ENCODE peak calls at places on chromosomes 4 and X, in four cellular contexts. One of them, this sample, is unnamed.

GRCh38 chr4:40055379-40055872 is 1.2 kb upstream of the N4BP2 start:
- DNase-seq in fibroblast of lung: no peak
- DNase-seq in SK-N-SH: no peak
- DNase-seq in MM.1S: no peak
- DNase-seq in this sample: no peak

GRCh38 chrX:131802836-131803626 is 220.1 kb upstream of the STK26 start:
- DNase-seq in MM.1S: peak
- DNase-seq in SK-N-SH: peak
- DNase-seq in fibroblast of lung: no peak
- DNase-seq in this sample: peak

GRCh38 chr4:120659626-120660170 is 262.8 kb downstream of the PRDM5 start:
- DNase-seq in MM.1S: no peak
- DNase-seq in fibroblast of lung: no peak
- DNase-seq in SK-N-SH: peak
- DNase-seq in this sample: no peak

GRCh38 chr4:110305455-110305854 is 107.0 kb upstream of the ELOVL6 start:
- DNase-seq in MM.1S: no peak
- DNase-seq in fibroblast of lung: no peak
- DNase-seq in SK-N-SH: peak
- DNase-seq in this sample: no peak

GRCh38 chr4:74453037-74453635 is 8.2 kb downstream of the AREG start:
- DNase-seq in MM.1S: no peak
- DNase-seq in fibroblast of lung: no peak
- DNase-seq in SK-N-SH: no peak
- DNase-seq in this sample: no peak

GRCh38 chr4:65831828-65832227 is 161.5 kb upstream of the EPHA5 start:
- DNase-seq in MM.1S: no peak
- DNase-seq in SK-N-SH: no peak
- DNase-seq in fibroblast of lung: no peak
- DNase-seq in this sample: no peak

GRCh38 chr4:116358633-116359222 is 726.6 kb downstream of the TRAM1L1 start:
- DNase-seq in fibroblast of lung: peak
- DNase-seq in MM.1S: peak
- DNase-seq in SK-N-SH: peak
- DNase-seq in this sample: peak

GRCh38 chrX:150506486-150506885 is 61.9 kb upstream of the MTM1 start:
- DNase-seq in MM.1S: no peak
- DNase-seq in SK-N-SH: no peak
- DNase-seq in fibroblast of lung: no peak
- DNase-seq in this sample: peak

GRCh38 chrX:144738246-144738645 is 509.1 kb upstream of the SPANXN1 start:
- DNase-seq in fibroblast of lung: no peak
- DNase-seq in MM.1S: no peak
- DNase-seq in SK-N-SH: no peak
- DNase-seq in this sample: no peak

GRCh38 chr4:48081196-48081595 is 52.9 kb downstream of the TXK start:
- DNase-seq in fibroblast of lung: no peak
- DNase-seq in MM.1S: no peak
- DNase-seq in SK-N-SH: no peak
- DNase-seq in this sample: no peak

GRCh38 chr4:53854991-53855885 is 209.2 kb downstream of the CHIC2 start:
- DNase-seq in fibroblast of lung: peak
- DNase-seq in SK-N-SH: no peak
- DNase-seq in MM.1S: no peak
- DNase-seq in this sample: no peak

GRCh38 chrX:47361538-47362511 is 8.6 kb upstream of the ZNF157 start:
- DNase-seq in SK-N-SH: peak
- DNase-seq in fibroblast of lung: peak
- DNase-seq in MM.1S: peak
- DNase-seq in this sample: peak

GRCh38 chr4:155666701-155667537 is at the start of gene GUCY1A1:
- DNase-seq in fibroblast of lung: no peak
- DNase-seq in SK-N-SH: peak
- DNase-seq in MM.1S: peak
- DNase-seq in this sample: peak

GRCh38 chr4:176387571-176387970 is 67.8 kb downstream of the SPCS3 start:
- DNase-seq in SK-N-SH: no peak
- DNase-seq in MM.1S: no peak
- DNase-seq in fibroblast of lung: peak
- DNase-seq in this sample: no peak

GRCh38 chr4:51906167-51906647 is 63.3 kb downstream of the DCUN1D4 start:
- DNase-seq in SK-N-SH: no peak
- DNase-seq in MM.1S: no peak
- DNase-seq in fibroblast of lung: no peak
- DNase-seq in this sample: no peak

GRCh38 chr4:84778041-84778440 is 188.4 kb downstream of the WDFY3 start:
- DNase-seq in MM.1S: no peak
- DNase-seq in fibroblast of lung: no peak
- DNase-seq in SK-N-SH: no peak
- DNase-seq in this sample: no peak

GRCh38 chrX:40973619-40974018 is 111.6 kb upstream of the USP9X start:
- DNase-seq in MM.1S: no peak
- DNase-seq in fibroblast of lung: no peak
- DNase-seq in SK-N-SH: no peak
- DNase-seq in this sample: no peak

GRCh38 chr4:87005690-87006461 is 71.1 kb downstream of the AFF1 start:
- DNase-seq in SK-N-SH: peak
- DNase-seq in MM.1S: peak
- DNase-seq in fibroblast of lung: peak
- DNase-seq in this sample: no peak

DNA sequence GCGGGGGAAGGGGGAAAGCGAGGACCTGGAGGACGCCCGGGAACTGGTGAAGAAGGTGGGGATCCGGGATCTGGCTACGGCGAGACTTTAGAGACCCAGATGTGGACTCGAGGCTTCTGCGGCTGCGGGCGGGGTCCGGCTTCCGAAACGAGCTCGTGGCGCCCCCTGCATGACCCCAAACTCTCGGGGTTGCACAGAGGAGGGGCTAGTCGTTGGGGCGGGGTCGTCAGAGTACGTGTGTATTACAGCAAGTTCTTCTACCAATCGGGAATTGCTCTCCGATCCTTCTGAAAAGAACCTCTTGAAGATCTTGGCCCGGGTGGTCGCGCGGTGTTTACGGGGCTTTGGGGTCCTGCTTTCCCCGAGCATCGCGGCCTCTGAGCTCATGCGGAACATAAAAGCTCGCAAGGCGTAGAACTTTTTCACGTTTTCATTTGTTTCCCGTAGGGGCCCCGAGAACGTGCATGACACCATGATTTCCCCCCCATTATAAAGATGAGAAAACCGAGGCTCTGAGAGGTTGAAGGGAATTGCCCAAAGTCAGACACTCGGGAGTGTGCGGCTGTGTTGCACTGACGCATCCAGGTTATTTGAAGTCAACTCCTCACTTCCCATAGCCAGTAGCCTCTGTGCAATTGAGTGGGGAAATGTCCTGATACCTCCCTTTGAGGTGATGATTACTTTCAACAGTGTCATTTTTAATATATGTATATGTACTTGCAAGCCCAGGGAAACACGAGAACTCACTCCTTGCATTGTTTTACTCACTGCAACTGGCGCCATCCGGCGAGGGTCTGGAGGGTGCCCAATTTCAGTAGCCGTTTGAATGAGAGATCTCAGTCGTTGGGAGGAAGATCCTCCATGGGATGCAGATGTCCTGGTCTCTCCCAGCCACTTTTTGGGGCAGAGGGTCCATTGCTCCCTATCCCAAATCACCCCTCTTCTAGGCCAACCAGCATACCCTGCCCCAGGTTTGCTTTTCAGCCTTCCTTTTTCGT is at the start of gene BEND4:
- DNase-seq in SK-N-SH: peak
- DNase-seq in fibroblast of lung: no peak
- DNase-seq in MM.1S: peak
- DNase-seq in this sample: peak
- H2AFZ ChIP-seq in SK-N-SH: peak
- H2AFZ ChIP-seq in fibroblast of lung: no peak
- H2AFZ ChIP-seq in MM.1S: peak
- H2AFZ ChIP-seq in this sample: no peak

GRCh38 chr4:187188118-187188517 is 464.5 kb upstream of the FAT1 start:
- DNase-seq in MM.1S: peak
- DNase-seq in fibroblast of lung: no peak
- DNase-seq in SK-N-SH: no peak
- DNase-seq in this sample: no peak
- H2AFZ ChIP-seq in MM.1S: no peak
- H2AFZ ChIP-seq in fibroblast of lung: no peak
- H2AFZ ChIP-seq in SK-N-SH: no peak
- H2AFZ ChIP-seq in this sample: no peak

DNA sequence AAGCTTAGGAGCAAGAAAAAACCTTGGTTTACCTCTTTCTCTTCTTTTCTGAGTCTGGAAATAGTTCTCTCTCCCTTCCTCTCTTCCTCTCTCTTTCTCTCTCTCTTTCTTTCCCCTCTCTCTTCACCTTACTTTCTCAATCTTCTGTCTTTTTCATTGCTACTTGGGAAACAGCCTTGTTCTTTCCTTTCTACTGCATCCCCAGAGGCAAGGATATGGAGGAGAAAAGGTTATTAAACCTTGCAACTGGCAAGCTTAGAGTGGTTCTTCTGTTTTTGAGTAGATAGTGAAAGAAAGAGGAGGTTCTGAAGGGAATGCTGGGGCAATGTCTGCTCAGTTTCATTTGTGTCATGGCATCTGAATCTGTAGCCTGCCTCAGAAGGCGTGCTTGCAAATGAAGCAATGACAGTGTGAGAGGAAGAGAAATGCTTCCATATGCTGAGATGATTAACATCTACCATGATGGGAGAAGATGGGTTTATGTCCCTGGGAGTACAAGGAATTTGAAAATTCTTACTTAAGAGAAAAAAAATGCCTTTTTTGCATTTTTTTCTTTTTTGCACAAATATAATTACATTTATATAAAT is 190.6 kb downstream of the CEP135 start:
- DNase-seq in SK-N-SH: no peak
- DNase-seq in fibroblast of lung: no peak
- DNase-seq in MM.1S: no peak
- DNase-seq in this sample: no peak
- H2AFZ ChIP-seq in SK-N-SH: no peak
- H2AFZ ChIP-seq in fibroblast of lung: no peak
- H2AFZ ChIP-seq in MM.1S: no peak
- H2AFZ ChIP-seq in this sample: no peak

GRCh38 chr4:122378711-122379110 is at the start of gene ADAD1:
- DNase-seq in fibroblast of lung: no peak
- DNase-seq in MM.1S: no peak
- DNase-seq in SK-N-SH: no peak
- DNase-seq in this sample: no peak
- H2AFZ ChIP-seq in fibroblast of lung: no peak
- H2AFZ ChIP-seq in MM.1S: no peak
- H2AFZ ChIP-seq in SK-N-SH: no peak
- H2AFZ ChIP-seq in this sample: no peak

GRCh38 chrX:17774053-17774452 is 36.8 kb downstream of the SCML1 start:
- DNase-seq in fibroblast of lung: no peak
- DNase-seq in SK-N-SH: no peak
- DNase-seq in MM.1S: no peak
- DNase-seq in this sample: no peak

GRCh38 chrX:17768997-17769396 is 31.7 kb downstream of the SCML1 start:
- DNase-seq in fibroblast of lung: no peak
- DNase-seq in MM.1S: no peak
- DNase-seq in SK-N-SH: no peak
- DNase-seq in this sample: no peak

GRCh38 chrX:17778984-17779383 is 41.7 kb downstream of the SCML1 start:
- DNase-seq in fibroblast of lung: no peak
- DNase-seq in MM.1S: no peak
- DNase-seq in SK-N-SH: no peak
- DNase-seq in this sample: no peak

GRCh38 chrX:17769701-17770269 is 32.5 kb downstream of the SCML1 start:
- DNase-seq in fibroblast of lung: no peak
- DNase-seq in SK-N-SH: no peak
- DNase-seq in MM.1S: no peak
- DNase-seq in this sample: no peak

GRCh38 chrX:17773221-17773876 is 36.1 kb downstream of the SCML1 start:
- DNase-seq in MM.1S: no peak
- DNase-seq in SK-N-SH: no peak
- DNase-seq in fibroblast of lung: no peak
- DNase-seq in this sample: no peak
- H2AFZ ChIP-seq in MM.1S: no peak
- H2AFZ ChIP-seq in SK-N-SH: no peak
- H2AFZ ChIP-seq in fibroblast of lung: no peak
- H2AFZ ChIP-seq in this sample: no peak

DNA sequence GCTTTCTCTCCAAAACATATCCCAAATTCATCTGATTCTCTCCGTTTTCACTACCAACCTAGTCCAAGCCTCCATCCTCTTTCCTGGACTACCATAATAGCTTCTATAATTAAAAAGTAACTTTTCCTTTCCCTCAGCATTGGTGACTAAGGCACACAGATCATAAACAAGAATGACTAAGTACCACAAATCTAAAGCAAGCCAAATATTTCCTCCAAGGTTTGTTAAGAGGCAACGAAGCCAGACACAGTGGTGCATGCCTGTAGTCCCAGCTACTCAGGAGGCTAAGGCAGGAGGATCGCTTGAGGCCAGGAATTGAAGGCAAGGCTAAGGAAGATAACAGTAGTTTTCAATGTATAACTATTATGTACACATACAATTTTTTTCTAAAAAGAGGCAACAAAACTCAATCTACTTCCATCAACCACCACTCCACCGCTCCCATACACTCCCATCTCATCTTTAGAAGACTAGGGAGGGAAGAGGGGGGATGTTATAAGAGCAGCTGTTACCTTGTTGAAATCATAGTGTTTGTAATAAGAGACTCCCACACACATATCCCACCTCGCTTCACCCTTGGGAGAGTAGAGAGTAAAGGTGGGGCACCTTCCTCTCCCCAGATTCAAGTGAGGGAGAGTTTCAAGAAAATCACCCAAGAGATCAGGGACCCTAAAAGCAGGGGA is 4.2 kb upstream of the JCHAIN start:
- DNase-seq in fibroblast of lung: peak
- DNase-seq in SK-N-SH: no peak
- DNase-seq in MM.1S: no peak
- DNase-seq in this sample: no peak
- H2AFZ ChIP-seq in fibroblast of lung: no peak
- H2AFZ ChIP-seq in SK-N-SH: no peak
- H2AFZ ChIP-seq in MM.1S: no peak
- H2AFZ ChIP-seq in this sample: no peak

DNA sequence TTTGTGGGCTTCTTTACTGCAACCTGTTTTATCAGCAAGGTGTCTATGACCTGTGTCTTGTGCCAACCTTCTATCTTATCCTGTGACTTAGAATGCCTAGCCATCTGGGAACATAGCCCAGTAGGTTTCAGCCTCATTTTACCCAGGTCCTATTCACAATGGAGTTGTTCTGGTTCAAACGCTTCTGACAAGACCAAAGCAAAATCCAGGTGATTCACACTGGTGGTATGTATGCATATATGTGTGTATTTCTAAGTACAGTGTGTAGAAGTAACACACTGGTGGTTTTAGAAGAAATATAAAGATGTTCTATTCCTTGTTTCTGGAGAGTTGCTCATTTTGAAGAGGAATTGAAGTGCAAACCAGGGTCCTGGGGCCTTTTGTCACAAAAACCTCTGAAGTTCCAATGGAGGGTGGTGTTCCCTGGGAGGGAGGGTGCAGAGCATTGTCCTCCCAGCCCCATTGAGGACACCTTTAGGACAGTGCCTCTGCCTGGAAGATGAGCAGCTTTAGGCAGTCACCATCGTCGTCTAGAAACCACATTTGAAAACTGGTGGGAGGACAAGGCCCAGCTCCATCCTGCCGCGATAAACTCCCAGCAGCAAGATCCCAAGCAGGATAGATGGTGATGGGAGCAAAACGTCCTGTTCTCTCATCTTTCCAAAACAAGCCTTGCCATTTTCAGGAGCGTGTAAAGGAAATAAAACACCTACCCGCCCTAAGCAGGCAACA is 191.4 kb downstream of the TSPAN5 start:
- DNase-seq in SK-N-SH: no peak
- DNase-seq in fibroblast of lung: no peak
- DNase-seq in MM.1S: no peak
- DNase-seq in this sample: no peak
- H2AFZ ChIP-seq in SK-N-SH: no peak
- H2AFZ ChIP-seq in fibroblast of lung: no peak
- H2AFZ ChIP-seq in MM.1S: no peak
- H2AFZ ChIP-seq in this sample: peak

GRCh38 chr4:88975925-88976511 is 81.0 kb downstream of the FAM13A start:
- DNase-seq in fibroblast of lung: no peak
- DNase-seq in MM.1S: peak
- DNase-seq in SK-N-SH: no peak
- DNase-seq in this sample: no peak
- H2AFZ ChIP-seq in fibroblast of lung: no peak
- H2AFZ ChIP-seq in MM.1S: peak
- H2AFZ ChIP-seq in SK-N-SH: no peak
- H2AFZ ChIP-seq in this sample: no peak

This sample was measured in H1.